ENCODE peak calls at places on chromosomes 11 and 22, in seven cellular contexts. One of them, this sample, is unnamed. For H3K4me1, the result is how much of the 10 kb centered on the place peaks cover.

GRCh38 chr11:11261629-11262028 is 91.4 kb downstream of the CSNK2A3 start:
- DNase-seq in ovary: no peak
- DNase-seq in A549: no peak
- DNase-seq in gastrocnemius medialis: no peak
- DNase-seq in right lobe of liver: no peak
- DNase-seq in CD8-positive, alpha-beta T cell: no peak
- DNase-seq in left ventricle myocardium inferior: no peak
- DNase-seq in this sample: peak

GRCh38 chr11:134844838-134845237 is 432.8 kb upstream of the B3GAT1 start:
- DNase-seq in ovary: no peak
- DNase-seq in A549: no peak
- DNase-seq in gastrocnemius medialis: no peak
- DNase-seq in right lobe of liver: no peak
- DNase-seq in CD8-positive, alpha-beta T cell: no peak
- DNase-seq in left ventricle myocardium inferior: no peak
- DNase-seq in this sample: no peak

GRCh38 chr22:36222887-36223450 is 16.4 kb downstream of the APOL2 start:
- DNase-seq in ovary: no peak
- DNase-seq in A549: no peak
- DNase-seq in gastrocnemius medialis: no peak
- DNase-seq in right lobe of liver: no peak
- DNase-seq in CD8-positive, alpha-beta T cell: no peak
- DNase-seq in left ventricle myocardium inferior: no peak
- DNase-seq in this sample: no peak

GRCh38 chr22:50691521-50691920 is 18.9 kb downstream of the SHANK3 start:
- DNase-seq in ovary: no peak
- DNase-seq in A549: no peak
- DNase-seq in gastrocnemius medialis: no peak
- DNase-seq in right lobe of liver: peak
- DNase-seq in CD8-positive, alpha-beta T cell: peak
- DNase-seq in left ventricle myocardium inferior: no peak
- DNase-seq in this sample: peak

GRCh38 chr11:134340354-134340964 is 8.7 kb downstream of the GLB1L2 start:
- DNase-seq in ovary: no peak
- DNase-seq in A549: no peak
- DNase-seq in gastrocnemius medialis: no peak
- DNase-seq in right lobe of liver: no peak
- DNase-seq in CD8-positive, alpha-beta T cell: no peak
- DNase-seq in left ventricle myocardium inferior: no peak
- DNase-seq in this sample: no peak

GRCh38 chr11:46252373-46252914 is 25.0 kb upstream of the CREB3L1 start:
- DNase-seq in ovary: no peak
- DNase-seq in A549: no peak
- DNase-seq in gastrocnemius medialis: no peak
- DNase-seq in right lobe of liver: no peak
- DNase-seq in CD8-positive, alpha-beta T cell: no peak
- DNase-seq in left ventricle myocardium inferior: no peak
- DNase-seq in this sample: no peak

GRCh38 chr11:80330302-80330701 is 889.5 kb upstream of the TENM4 start:
- DNase-seq in ovary: no peak
- DNase-seq in A549: no peak
- DNase-seq in gastrocnemius medialis: no peak
- DNase-seq in right lobe of liver: no peak
- DNase-seq in CD8-positive, alpha-beta T cell: no peak
- DNase-seq in left ventricle myocardium inferior: no peak
- DNase-seq in this sample: no peak

GRCh38 chr11:2558402-2558801 is 113.6 kb downstream of the KCNQ1 start:
- DNase-seq in ovary: no peak
- DNase-seq in A549: no peak
- DNase-seq in gastrocnemius medialis: no peak
- DNase-seq in right lobe of liver: peak
- DNase-seq in CD8-positive, alpha-beta T cell: no peak
- DNase-seq in left ventricle myocardium inferior: peak
- DNase-seq in this sample: peak

GRCh38 chr11:18671246-18671645 is 27.3 kb upstream of the TMEM86A start:
- DNase-seq in ovary: no peak
- DNase-seq in A549: no peak
- DNase-seq in gastrocnemius medialis: no peak
- DNase-seq in right lobe of liver: no peak
- DNase-seq in CD8-positive, alpha-beta T cell: no peak
- DNase-seq in left ventricle myocardium inferior: no peak
- DNase-seq in this sample: no peak

GRCh38 chr11:46948378-46949131 is 12.0 kb downstream of the CSTPP1 start:
- DNase-seq in ovary: no peak
- DNase-seq in A549: no peak
- DNase-seq in gastrocnemius medialis: no peak
- DNase-seq in right lobe of liver: no peak
- DNase-seq in CD8-positive, alpha-beta T cell: no peak
- DNase-seq in left ventricle myocardium inferior: no peak
- DNase-seq in this sample: no peak

GRCh38 chr11:60367009-60367408 is 11.3 kb upstream of the MS4A7 start:
- DNase-seq in ovary: no peak
- DNase-seq in A549: no peak
- DNase-seq in gastrocnemius medialis: no peak
- DNase-seq in right lobe of liver: no peak
- DNase-seq in CD8-positive, alpha-beta T cell: no peak
- DNase-seq in left ventricle myocardium inferior: no peak
- DNase-seq in this sample: no peak

GRCh38 chr11:77501748-77502147 is 27.9 kb upstream of the PAK1 start:
- DNase-seq in ovary: no peak
- DNase-seq in A549: no peak
- DNase-seq in gastrocnemius medialis: no peak
- DNase-seq in right lobe of liver: no peak
- DNase-seq in CD8-positive, alpha-beta T cell: no peak
- DNase-seq in left ventricle myocardium inferior: no peak
- DNase-seq in this sample: no peak

GRCh38 chr11:10305964-10306918 is 1.4 kb downstream of the ADM start:
- DNase-seq in ovary: peak
- DNase-seq in A549: peak
- DNase-seq in gastrocnemius medialis: no peak
- DNase-seq in right lobe of liver: peak
- DNase-seq in CD8-positive, alpha-beta T cell: no peak
- DNase-seq in left ventricle myocardium inferior: peak
- DNase-seq in this sample: peak

GRCh38 chr22:49582171-49582570 is 245.5 kb downstream of the BRD1 start:
- DNase-seq in ovary: no peak
- DNase-seq in A549: no peak
- DNase-seq in gastrocnemius medialis: no peak
- DNase-seq in right lobe of liver: no peak
- DNase-seq in CD8-positive, alpha-beta T cell: no peak
- DNase-seq in left ventricle myocardium inferior: no peak
- DNase-seq in this sample: no peak

GRCh38 chr11:15327786-15328231 is 213.1 kb downstream of the INSC start:
- DNase-seq in ovary: peak
- DNase-seq in A549: peak
- DNase-seq in gastrocnemius medialis: no peak
- DNase-seq in right lobe of liver: peak
- DNase-seq in CD8-positive, alpha-beta T cell: no peak
- DNase-seq in left ventricle myocardium inferior: peak
- DNase-seq in this sample: peak

GRCh38 chr11:3092603-3093141 is 35.4 kb upstream of the CARS1 start:
- DNase-seq in ovary: no peak
- DNase-seq in A549: no peak
- DNase-seq in gastrocnemius medialis: peak
- DNase-seq in right lobe of liver: no peak
- DNase-seq in CD8-positive, alpha-beta T cell: no peak
- DNase-seq in left ventricle myocardium inferior: no peak
- DNase-seq in this sample: no peak

DNA sequence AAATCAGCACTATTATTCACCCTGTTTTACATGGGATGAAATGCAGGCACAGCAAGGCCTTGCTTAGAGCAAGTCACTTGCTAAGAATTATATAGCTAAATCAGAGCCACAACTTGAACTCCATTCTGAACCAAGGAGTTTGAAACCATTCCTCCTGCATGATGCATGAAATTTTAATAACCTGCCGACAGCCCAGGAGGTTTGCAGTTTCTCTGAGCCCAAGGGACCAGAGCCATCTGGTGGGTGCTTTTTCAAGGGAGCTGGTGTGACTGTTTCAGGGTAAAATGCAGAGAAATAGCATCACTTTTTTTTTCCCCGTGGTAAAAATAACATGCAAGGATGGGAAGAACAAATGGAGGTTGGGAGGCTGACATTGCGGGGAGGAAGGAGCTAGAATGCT is 22.9 kb downstream of the NAV2 start:
- DNase-seq in ovary: no peak
- DNase-seq in A549: no peak
- DNase-seq in gastrocnemius medialis: no peak
- DNase-seq in right lobe of liver: no peak
- DNase-seq in CD8-positive, alpha-beta T cell: no peak
- DNase-seq in left ventricle myocardium inferior: no peak
- DNase-seq in this sample: no peak
- TF ChIP-seq CTCF in ovary: no peak
- TF ChIP-seq CTCF in A549: no peak
- TF ChIP-seq CTCF in gastrocnemius medialis: no peak
- TF ChIP-seq CTCF in right lobe of liver: no peak
- TF ChIP-seq CTCF in CD8-positive, alpha-beta T cell: no peak
- TF ChIP-seq CTCF in left ventricle myocardium inferior: peak
- TF ChIP-seq CTCF in this sample: no peak

GRCh38 chr11:26953770-26954392 is 40.0 kb upstream of the FIBIN start:
- DNase-seq in ovary: no peak
- DNase-seq in A549: no peak
- DNase-seq in gastrocnemius medialis: no peak
- DNase-seq in right lobe of liver: no peak
- DNase-seq in CD8-positive, alpha-beta T cell: no peak
- DNase-seq in left ventricle myocardium inferior: no peak
- DNase-seq in this sample: no peak
- H3K4me1 ChIP-seq in ovary: under half
- H3K4me1 ChIP-seq in A549: under half
- H3K4me1 ChIP-seq in gastrocnemius medialis: under half
- H3K4me1 ChIP-seq in right lobe of liver: under half
- H3K4me1 ChIP-seq in CD8-positive, alpha-beta T cell: under half
- H3K4me1 ChIP-seq in left ventricle myocardium inferior: under half
- H3K4me1 ChIP-seq in this sample: under half

DNA sequence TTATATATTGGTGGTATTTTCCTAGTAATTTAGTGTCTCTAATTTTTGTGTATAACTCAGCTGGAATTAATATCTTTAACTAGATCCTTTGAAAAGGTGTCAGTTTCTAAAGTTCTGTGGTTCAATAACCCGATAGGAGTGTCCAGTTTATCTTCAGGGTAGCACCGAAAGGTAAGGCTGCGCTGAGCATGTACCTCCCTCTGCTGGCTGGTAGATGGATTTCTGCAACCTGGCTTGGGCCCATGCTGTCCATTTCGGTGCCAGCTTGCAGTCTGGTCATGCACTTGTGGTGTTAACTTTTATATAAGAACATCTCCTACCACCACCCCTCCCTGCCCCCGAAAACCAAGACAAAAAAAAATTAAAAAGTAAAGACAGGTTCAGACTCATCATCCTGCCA is 24.7 kb downstream of the EXT2 start:
- DNase-seq in ovary: no peak
- DNase-seq in A549: peak
- DNase-seq in gastrocnemius medialis: peak
- DNase-seq in right lobe of liver: no peak
- DNase-seq in CD8-positive, alpha-beta T cell: no peak
- DNase-seq in left ventricle myocardium inferior: peak
- DNase-seq in this sample: peak
- TF ChIP-seq CTCF in ovary: no peak
- TF ChIP-seq CTCF in A549: no peak
- TF ChIP-seq CTCF in gastrocnemius medialis: peak
- TF ChIP-seq CTCF in right lobe of liver: peak
- TF ChIP-seq CTCF in CD8-positive, alpha-beta T cell: no peak
- TF ChIP-seq CTCF in left ventricle myocardium inferior: peak
- TF ChIP-seq CTCF in this sample: peak

GRCh38 chr11:61763930-61764605 is 11.6 kb downstream of the MYRF start:
- DNase-seq in ovary: no peak
- DNase-seq in A549: no peak
- DNase-seq in gastrocnemius medialis: no peak
- DNase-seq in right lobe of liver: no peak
- DNase-seq in CD8-positive, alpha-beta T cell: no peak
- DNase-seq in left ventricle myocardium inferior: no peak
- DNase-seq in this sample: no peak

GRCh38 chr11:61762216-61762615 is 9.8 kb downstream of the MYRF start:
- DNase-seq in ovary: no peak
- DNase-seq in A549: no peak
- DNase-seq in gastrocnemius medialis: no peak
- DNase-seq in right lobe of liver: no peak
- DNase-seq in CD8-positive, alpha-beta T cell: no peak
- DNase-seq in left ventricle myocardium inferior: no peak
- DNase-seq in this sample: no peak

GRCh38 chr11:61762798-61763197 is 10.4 kb downstream of the MYRF start:
- DNase-seq in ovary: no peak
- DNase-seq in A549: no peak
- DNase-seq in gastrocnemius medialis: no peak
- DNase-seq in right lobe of liver: no peak
- DNase-seq in CD8-positive, alpha-beta T cell: no peak
- DNase-seq in left ventricle myocardium inferior: no peak
- DNase-seq in this sample: no peak

GRCh38 chr11:61760946-61761345 is 8.5 kb downstream of the MYRF start:
- DNase-seq in ovary: no peak
- DNase-seq in A549: no peak
- DNase-seq in gastrocnemius medialis: no peak
- DNase-seq in right lobe of liver: no peak
- DNase-seq in CD8-positive, alpha-beta T cell: no peak
- DNase-seq in left ventricle myocardium inferior: no peak
- DNase-seq in this sample: no peak

DNA sequence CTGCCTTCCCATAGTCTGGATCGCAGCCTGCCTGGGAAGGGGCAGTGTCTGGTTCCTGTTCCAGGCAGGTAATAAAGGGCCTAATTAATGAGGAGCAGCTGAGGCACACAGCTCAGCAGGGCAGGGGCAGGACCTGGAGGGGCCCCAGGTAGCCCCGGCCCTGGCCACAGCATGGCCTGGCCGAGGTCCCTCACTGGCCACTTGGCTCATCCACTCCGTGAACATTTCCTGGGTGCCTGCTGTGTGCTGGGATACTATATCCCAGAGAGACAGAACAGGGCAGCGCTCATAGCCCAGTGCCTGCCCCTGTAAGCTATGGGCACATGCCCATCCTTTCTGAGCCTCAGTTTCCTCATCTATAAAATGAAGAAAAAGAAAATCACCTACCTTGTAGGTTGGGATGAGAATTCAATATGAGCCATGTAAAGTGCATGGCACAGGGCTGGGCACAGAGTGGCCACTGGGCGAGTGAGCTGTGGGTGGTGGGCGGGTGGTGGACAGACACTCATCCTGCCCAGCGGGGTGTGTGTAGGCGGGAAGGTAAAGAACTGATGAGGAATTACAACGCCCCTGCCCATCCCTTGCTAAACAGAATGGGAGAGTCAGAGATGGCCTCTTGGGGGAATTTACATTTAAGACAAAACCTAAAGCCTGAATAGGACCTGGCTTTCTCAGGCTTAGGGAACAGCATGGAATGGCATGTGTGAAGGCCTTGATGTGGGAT is 9.2 kb downstream of the MYRF start:
- DNase-seq in ovary: no peak
- DNase-seq in A549: no peak
- DNase-seq in gastrocnemius medialis: no peak
- DNase-seq in right lobe of liver: no peak
- DNase-seq in CD8-positive, alpha-beta T cell: no peak
- DNase-seq in left ventricle myocardium inferior: no peak
- DNase-seq in this sample: no peak
- H3K4me1 ChIP-seq in ovary: under half
- H3K4me1 ChIP-seq in A549: half or more
- H3K4me1 ChIP-seq in gastrocnemius medialis: under half
- H3K4me1 ChIP-seq in right lobe of liver: under half
- H3K4me1 ChIP-seq in CD8-positive, alpha-beta T cell: under half
- H3K4me1 ChIP-seq in left ventricle myocardium inferior: under half
- H3K4me1 ChIP-seq in this sample: under half